ENCODE peak calls at places on chromosomes 11 and 22, in four cellular contexts. I is GM23338, J is K562, X is mammary epithelial cell. R is an unnamed sample. For H3K79me2, the result is how much of the 10 kb centered on the place peaks cover.

GRCh38 chr22:30357650-30358215 is 926 bp downstream of the CCDC157 start:
- DNase-seq in J (no peak), X (no peak), I (peak), R (no peak)

GRCh38 chr11:71946144-71946571 is 17.3 kb downstream of the RNF121 start:
- DNase-seq in X (peak), I (no peak), J (no peak), R (peak)

GRCh38 chr11:120239713-120240640 is at the start of gene POU2F3:
- DNase-seq in I (peak), J (peak), X (no peak), R (no peak)

GRCh38 chr11:34546511-34547206 is 33.1 kb upstream of the ELF5 start:
- DNase-seq in I (no peak), X (peak), J (no peak), R (peak)

GRCh38 chr11:31725176-31725575 is 85.9 kb downstream of the PAX6 start:
- DNase-seq in J (no peak), I (no peak), X (no peak), R (no peak)

GRCh38 chr11:10927533-10927932 is 69.7 kb upstream of the ZBED5 start:
- DNase-seq in I (no peak), J (no peak), X (no peak), R (peak)

GRCh38 chr11:94201004-94201465 is 72.4 kb downstream of the PANX1 start:
- DNase-seq in J (no peak), X (no peak), I (no peak), R (peak)

GRCh38 chr11:45756384-45757010 is 48.5 kb upstream of the SLC35C1 start:
- DNase-seq in X (no peak), I (peak), J (peak), R (no peak)

GRCh38 chr22:44664149-44664548 is 37.9 kb upstream of the PRR5 start:
- DNase-seq in I (no peak), X (no peak), J (no peak), R (no peak)

GRCh38 chr11:83152245-83152644 is 4.7 kb upstream of the PCF11 start:
- DNase-seq in X (no peak), I (no peak), J (peak), R (no peak)

GRCh38 chr11:87596176-87596575 is 558.4 kb downstream of the TMEM135 start:
- DNase-seq in X (no peak), J (no peak), I (no peak), R (no peak)

GRCh38 chr11:95142431-95142830 is 52.8 kb downstream of the ENDOD1 start:
- DNase-seq in J (no peak), X (no peak), I (no peak), R (no peak)

GRCh38 chr11:133386852-133387251 is 145.4 kb downstream of the OPCML start:
- DNase-seq in I (no peak), J (no peak), X (no peak), R (no peak)

GRCh38 chr11:46149342-46149741 is 28.1 kb upstream of the PHF21A start:
- DNase-seq in J (no peak), I (peak), X (no peak), R (no peak)

GRCh38 chr11:68127791-68128681 is 6.8 kb upstream of the CHKA start:
- DNase-seq in J (peak), I (peak), X (no peak), R (peak)

GRCh38 chr11:41201156-41201555 is 258.3 kb downstream of the LRRC4C start:
- DNase-seq in X (peak), J (peak), I (peak), R (peak)

GRCh38 chr22:38454361-38455062 is 487 bp downstream of the KCNJ4 start:
- DNase-seq in J (no peak), I (no peak), X (no peak), R (no peak)

GRCh38 chr11:45960387-45961110 is 38.1 kb downstream of the LARGE2 start:
- DNase-seq in X (no peak), I (no peak), J (no peak), R (no peak)

GRCh38 chr22:49087163-49087562 is 740.5 kb downstream of the BRD1 start:
- DNase-seq in X (no peak), I (no peak), J (no peak), R (no peak)

GRCh38 chr11:96155627-96156378 is 187.2 kb downstream of the MAML2 start:
- DNase-seq in X (peak), J (peak), I (peak), R (peak)

GRCh38 chr11:92632510-92632909 is 336.9 kb upstream of the MTNR1B start:
- DNase-seq in I (peak), J (no peak), X (no peak), R (no peak)

GRCh38 chr11:106684944-106685343 is 333.3 kb downstream of the GUCY1A2 start:
- DNase-seq in I (no peak), X (no peak), J (no peak), R (no peak)

GRCh38 chr22:27888310-27888709 is 30.7 kb downstream of the PITPNB start:
- DNase-seq in J (no peak), I (no peak), X (no peak), R (no peak)
- H3K79me2 ChIP-seq in J (under half), I (under half), X (half or more), R (under half)

GRCh38 chr11:77039491-77040400 is 5.5 kb downstream of the B3GNT6 start:
- DNase-seq in I (peak), J (no peak), X (peak), R (no peak)
- TF ChIP-seq CTCF in I (peak), J (no peak), X (peak), R (peak)

GRCh38 chr22:46534177-46534776 is 3.1 kb downstream of the CELSR1 start:
- DNase-seq in I (no peak), J (no peak), X (no peak), R (no peak)
- H3K79me2 ChIP-seq in I (under half), J (under half), X (half or more), R (half or more)

GRCh38 chr22:41575533-41575932 is 14.1 kb downstream of the PMM1 start:
- DNase-seq in X (no peak), J (no peak), I (no peak), R (no peak)

GRCh38 chr22:41578818-41579217 is 10.8 kb downstream of the PMM1 start:
- DNase-seq in I (no peak), J (no peak), X (no peak), R (no peak)

GRCh38 chr22:41578114-41578513 is 11.5 kb downstream of the PMM1 start:
- DNase-seq in I (no peak), J (no peak), X (no peak), R (no peak)

GRCh38 chr22:41574847-41575381 is 14.1 kb downstream of the CSDC2 start:
- DNase-seq in J (peak), X (no peak), I (no peak), R (no peak)

DNA sequence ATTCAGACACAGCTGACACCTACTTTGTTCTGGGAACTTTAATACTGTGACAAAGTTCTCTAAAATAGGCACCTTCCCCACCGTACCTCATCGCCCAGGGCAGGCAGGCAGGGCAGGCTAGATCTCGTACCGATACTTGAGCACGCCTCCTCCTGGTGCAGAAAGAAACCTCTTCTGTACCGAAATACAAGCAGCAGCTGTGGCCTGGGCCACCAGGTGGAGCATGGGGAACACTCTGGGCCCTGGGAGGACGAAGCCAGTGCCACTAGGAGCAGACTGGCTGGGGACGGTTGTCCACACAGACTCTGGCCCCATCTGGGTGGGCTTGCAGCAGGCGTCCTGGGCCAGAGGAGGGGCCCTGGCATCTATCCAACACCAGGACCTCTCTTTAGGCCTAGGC is 12.8 kb downstream of the PMM1 start:
- DNase-seq in X (peak), J (peak), I (peak), R (peak)
- TF ChIP-seq CTCF in X (peak), J (peak), I (peak), R (peak)